ENCODE peak calls at places on chromosomes 3 and 15, in ten cellular contexts. W, C, P, E, X, N, A, J, G and D are unnamed samples.

GRCh38 chr15:25684521-25685215 is 178.5 kb downstream of the ATP10A start:
- DNase-seq in E (peak), A (peak), C (no peak), W (no peak), X (peak), G (peak), P (peak), J (no peak), N (no peak), D (peak)

GRCh38 chr3:51384145-51384729 is 854 bp upstream of the MANF start:
- DNase-seq in J (peak), C (peak), W (peak), A (no peak), P (no peak), N (peak), X (no peak), G (no peak), E (peak), D (no peak)

GRCh38 chr15:70061086-70061370 is 36.7 kb downstream of the TLE3 start:
- DNase-seq in C (no peak), W (no peak), P (no peak), X (no peak), E (no peak), A (peak), N (no peak), J (no peak), G (peak), D (peak)

GRCh38 chr3:186152889-186153292 is 44.0 kb upstream of the ETV5 start:
- DNase-seq in A (no peak), E (no peak), W (no peak), J (peak), X (no peak), C (peak), G (no peak), P (no peak), N (no peak), D (no peak)

GRCh38 chr3:146967786-146968185 is 362.6 kb upstream of the PLSCR5 start:
- DNase-seq in N (no peak), C (no peak), P (no peak), G (peak), W (no peak), E (peak), J (no peak), X (no peak), A (peak), D (peak)

GRCh38 chr15:98506711-98507110 is 141.6 kb upstream of the IGF1R start:
- DNase-seq in A (no peak), W (no peak), C (no peak), E (no peak), P (no peak), G (no peak), X (no peak), J (no peak), N (no peak), D (no peak)

GRCh38 chr3:176349706-176350105 is 847.6 kb downstream of the TBL1XR1 start:
- DNase-seq in P (no peak), J (no peak), G (no peak), E (no peak), X (no peak), C (no peak), A (no peak), N (no peak), W (no peak), D (peak)

GRCh38 chr3:192422321-192422997 is 304.9 kb downstream of the FGF12 start:
- DNase-seq in W (no peak), P (peak), J (no peak), C (no peak), N (no peak), X (no peak), E (no peak), G (peak), A (peak), D (no peak)

GRCh38 chr3:8420613-8421012 is 81.0 kb upstream of the LMCD1 start:
- DNase-seq in J (no peak), W (no peak), A (no peak), C (no peak), E (peak), N (no peak), P (no peak), X (no peak), G (no peak), D (no peak)

GRCh38 chr3:13484861-13485590 is 4.9 kb downstream of the HDAC11 start:
- DNase-seq in N (no peak), A (peak), P (no peak), E (peak), C (peak), J (no peak), W (no peak), G (peak), X (no peak), D (peak)

GRCh38 chr3:18575573-18575972 is 150.4 kb upstream of the SATB1 start:
- DNase-seq in A (peak), G (peak), W (no peak), P (no peak), X (no peak), N (no peak), E (no peak), J (no peak), C (no peak), D (no peak)

GRCh38 chr3:31550452-31551251 is 17.9 kb downstream of the STT3B start:
- DNase-seq in C (peak), E (peak), J (no peak), G (peak), W (no peak), N (no peak), P (no peak), X (no peak), A (peak), D (peak)

GRCh38 chr3:126934149-126934548 is 48.8 kb upstream of the PLXNA1 start:
- DNase-seq in J (no peak), P (no peak), X (no peak), W (no peak), C (no peak), G (peak), A (no peak), N (peak), E (no peak), D (no peak)

DNA sequence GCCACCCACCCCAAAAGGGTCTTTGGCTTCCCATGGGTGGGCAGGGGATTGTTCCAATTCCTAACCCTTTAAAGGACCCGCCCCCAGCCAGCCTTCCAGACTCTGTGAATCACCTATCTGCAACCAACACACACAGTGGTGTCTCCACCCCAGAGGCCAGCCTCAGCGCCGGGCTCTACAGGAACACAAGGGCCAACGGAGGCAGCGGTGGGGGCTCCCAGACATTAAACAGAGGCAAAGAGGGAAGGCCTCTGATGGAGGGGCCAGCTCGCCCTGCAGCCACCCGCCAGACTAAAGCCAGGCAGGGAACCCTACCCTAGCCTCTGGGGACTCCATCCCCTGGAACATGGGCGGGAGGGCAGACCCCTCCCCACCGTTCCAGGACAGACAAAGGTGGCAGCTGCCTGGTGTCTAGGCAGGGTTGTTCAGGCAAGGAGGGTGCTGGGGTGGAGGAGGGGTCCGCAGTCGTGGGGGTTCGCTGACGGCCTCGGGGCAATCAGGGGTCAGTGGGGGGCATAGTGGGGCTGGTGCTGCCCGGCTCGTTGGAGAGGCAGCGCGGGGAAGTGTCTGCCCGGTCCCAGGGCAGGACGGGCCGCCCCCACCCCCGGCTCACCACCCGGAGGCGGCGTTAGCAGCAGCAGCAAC is 446 bp downstream of the SHISA5 start:
- DNase-seq in A (peak), C (peak), P (no peak), W (no peak), J (no peak), G (peak), N (peak), X (peak), E (peak), D (peak)
- TF ChIP-seq CTCF in A (no peak), C (no peak), P (no peak), W (no peak), J (no peak), G (no peak), N (no peak), X (no peak), E (no peak), D (no peak)

DNA sequence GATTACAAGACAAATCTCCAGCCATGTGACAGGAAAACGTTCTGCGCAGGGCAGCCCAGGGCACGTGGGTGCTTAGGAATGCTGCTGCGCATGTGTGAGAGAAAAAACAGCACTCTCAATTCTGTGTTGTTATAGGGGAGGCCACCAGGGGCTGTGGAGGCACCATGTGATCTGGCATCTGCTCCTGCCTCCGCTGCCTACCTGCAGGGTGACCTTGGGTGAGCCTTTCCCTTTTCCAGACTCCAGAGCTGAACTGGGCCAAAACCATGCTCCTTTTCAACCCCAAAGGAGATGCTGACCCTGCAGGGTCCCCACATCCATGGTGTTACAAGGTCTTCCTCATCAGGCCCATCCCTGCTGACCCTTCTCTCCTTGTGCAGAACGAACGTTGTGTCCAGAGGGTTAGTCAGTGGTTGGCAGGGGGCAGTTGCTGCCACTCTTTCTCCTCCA is 81.5 kb upstream of the RASGRF1 start:
- DNase-seq in W (no peak), A (peak), N (no peak), X (no peak), C (no peak), J (no peak), G (peak), E (no peak), P (no peak), D (peak)
- TF ChIP-seq CTCF in W (peak), A (no peak), N (peak), X (no peak), C (no peak), J (no peak), G (no peak), E (no peak), P (no peak), D (no peak)

DNA sequence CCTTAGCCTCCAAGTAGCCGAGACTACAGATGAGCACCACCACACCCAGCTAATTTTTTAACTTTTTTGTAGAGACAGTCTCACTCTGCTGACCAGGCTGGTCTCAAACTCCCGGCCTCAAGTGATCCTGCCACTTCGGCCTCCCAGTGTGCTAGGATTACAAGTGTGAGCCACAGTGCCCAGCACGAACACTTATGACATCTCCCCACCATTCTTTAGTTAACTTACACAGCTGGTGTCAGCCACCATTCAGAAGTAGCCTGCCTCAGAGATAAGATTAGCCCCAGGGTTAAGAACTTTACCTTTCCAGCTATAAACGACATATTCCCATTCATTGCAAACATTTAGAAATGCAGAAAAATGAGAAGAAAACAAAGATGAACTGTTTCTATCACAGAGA is 58.2 kb downstream of the TRPM7 start:
- DNase-seq in G (no peak), J (no peak), W (no peak), E (no peak), P (no peak), C (no peak), N (no peak), A (no peak), X (no peak), D (no peak)
- TF ChIP-seq CTCF in G (no peak), J (no peak), W (no peak), E (no peak), P (no peak), C (no peak), N (no peak), A (no peak), X (no peak), D (no peak)

GRCh38 chr3:194671511-194671899 is 486 bp downstream of the LSG1 start:
- DNase-seq in W (no peak), E (no peak), C (peak), G (peak), N (no peak), X (no peak), A (peak), J (peak), P (no peak), D (peak)
- TF ChIP-seq CTCF in W (peak), E (peak), C (peak), G (peak), N (peak), X (peak), A (peak), J (peak), P (peak), D (peak)

GRCh38 chr3:100606894-100607512 is 2.4 kb upstream of the ADGRG7 start:
- DNase-seq in J (peak), N (no peak), C (no peak), X (no peak), P (no peak), W (no peak), E (no peak), A (no peak), G (no peak), D (no peak)
- TF ChIP-seq CTCF in J (no peak), N (no peak), C (no peak), X (no peak), P (peak), W (no peak), E (no peak), A (no peak), G (no peak), D (no peak)